ENCODE peak calls at places on chromosomes 4 and X, in six cellular contexts. U is GM12878, G is HCT116, K is GM23338, H is HepG2, Q is K562. L is an unnamed sample.

GRCh38 chrX:43566170-43566569 is 89.9 kb upstream of the MAOA start:
- ATAC-seq in U (no peak), G (no peak), K (no peak), H (no peak), Q (no peak), L (no peak)

GRCh38 chr4:110119347-110119746 is 79.1 kb downstream of the ELOVL6 start:
- ATAC-seq in U (peak; percentile 81), G (no peak), K (no peak), H (no peak), Q (peak; percentile 46), L (no peak)

GRCh38 chrX:107549504-107549903 is 78.8 kb upstream of the PRPS1 start:
- ATAC-seq in U (no peak), G (no peak), K (no peak), H (no peak), Q (no peak), L (no peak)

GRCh38 chr4:99219479-99219878 is 433 bp upstream of the ADH6 start:
- ATAC-seq in U (peak; percentile 80), G (no peak), K (no peak), H (peak; percentile 55), Q (no peak), L (no peak)

GRCh38 chr4:156677136-156677535 is 294.5 kb downstream of the PDGFC start:
- ATAC-seq in U (peak; percentile 87), G (peak; percentile 80), K (peak; percentile 82), H (peak; percentile 88), Q (no peak), L (no peak)

GRCh38 chr4:98577956-98578355 is 80.5 kb downstream of the TSPAN5 start:
- ATAC-seq in U (peak; percentile 69), G (no peak), K (no peak), H (no peak), Q (no peak), L (no peak)

GRCh38 chr4:153521467-153521866 is 55.3 kb downstream of the TMEM131L start:
- ATAC-seq in U (peak; percentile 60), G (no peak), K (no peak), H (no peak), Q (no peak), L (no peak)

GRCh38 chrX:124573458-124573857 is 227.1 kb downstream of the SH2D1A start:
- ATAC-seq in U (no peak), G (no peak), K (no peak), H (no peak), Q (no peak), L (peak; percentile 74)

GRCh38 chr4:7435411-7436095 is 823 bp upstream of the PSAPL1 start:
- ATAC-seq in U (no peak), G (no peak), K (no peak), H (peak; percentile 62), Q (no peak), L (no peak)

GRCh38 chrX:37847733-37848197 is 394 bp upstream of the DYNLT3 start:
- ATAC-seq in U (no peak), G (no peak), K (no peak), H (no peak), Q (no peak), L (no peak)

GRCh38 chr4:59712474-59712873 is 1487.7 kb upstream of the ADGRL3 start:
- ATAC-seq in U (no peak), G (no peak), K (no peak), H (no peak), Q (no peak), L (no peak)

GRCh38 chrX:19912-20571 is 261.1 kb upstream of the PLCXD1 start:
- ATAC-seq in U (no peak), G (peak; percentile 53), K (no peak), H (peak; percentile 78), Q (peak; percentile 65), L (peak; percentile 56)

GRCh38 chr4:16067515-16067914 is 16.3 kb downstream of the PROM1 start:
- ATAC-seq in U (no peak), G (peak; percentile 84), K (no peak), H (peak; percentile 55), Q (no peak), L (no peak)

GRCh38 chr4:79241846-79242245 is 84.0 kb downstream of the NAA11 start:
- ATAC-seq in U (peak; percentile 61), G (no peak), K (peak; percentile 56), H (no peak), Q (no peak), L (no peak)

GRCh38 chr4:26178874-26179273 is 141.9 kb upstream of the RBPJ start:
- ATAC-seq in U (peak; percentile 11), G (no peak), K (no peak), H (no peak), Q (no peak), L (peak; percentile 67)

GRCh38 chr4:9920029-9920428 is 101.3 kb downstream of the SLC2A9 start:
- ATAC-seq in U (no peak), G (no peak), K (no peak), H (no peak), Q (no peak), L (no peak)

GRCh38 chr4:9924750-9925149 is 96.5 kb downstream of the SLC2A9 start:
- ATAC-seq in U (no peak), G (peak; percentile 72), K (no peak), H (no peak), Q (peak; percentile 42), L (no peak)

GRCh38 chr4:9925750-9926439 is 95.4 kb downstream of the SLC2A9 start:
- ATAC-seq in U (no peak), G (no peak), K (no peak), H (no peak), Q (peak; percentile 72), L (no peak)

GRCh38 chr4:9921326-9921725 is 100.0 kb downstream of the SLC2A9 start:
- ATAC-seq in U (no peak), G (no peak), K (peak; percentile 81), H (no peak), Q (no peak), L (no peak)

GRCh38 chr4:9923195-9923812 is 98.0 kb downstream of the SLC2A9 start:
- ATAC-seq in U (no peak), G (no peak), K (no peak), H (peak; percentile 10), Q (no peak), L (no peak)
- H3K27ac ChIP-seq in U (no peak overlapping the region), G (no peak overlapping the region), K (no peak overlapping the region), H (no peak overlapping the region), Q (no peak overlapping the region), L (no peak overlapping the region)

DNA sequence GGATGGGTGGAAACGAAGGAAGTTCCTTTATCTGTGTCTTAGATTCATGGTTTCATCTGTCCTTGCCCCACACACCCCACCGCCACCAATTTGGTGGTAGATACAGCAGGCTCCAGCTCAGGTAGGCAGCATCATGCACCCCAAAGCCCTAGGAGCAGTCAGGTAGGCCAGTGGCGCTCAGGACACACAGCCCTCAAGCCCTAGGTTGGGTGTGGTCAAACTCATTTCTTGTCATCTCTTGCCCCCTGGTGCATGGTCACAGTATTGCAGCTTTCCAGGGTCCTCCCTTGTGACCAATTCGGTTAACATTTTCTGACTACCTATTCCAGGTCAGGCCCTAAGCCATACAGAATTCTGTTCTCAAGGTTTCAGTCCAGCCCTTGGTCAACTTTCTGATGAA is 14.5 kb upstream of the PRRG3 start:
- ATAC-seq in U (peak; percentile 99), G (peak; percentile 86), K (peak; percentile 88), H (peak; percentile 87), Q (peak; percentile 99), L (no peak)
- TF ChIP-seq CTCF in U (peak; percentile 80), G (peak; percentile 48), K (peak; percentile 56), H (peak; percentile 81), Q (peak; percentile 65), L (peak; percentile 35)

GRCh38 chr4:141133146-141134006 is at the start of gene RNF150:
- ATAC-seq in U (peak; percentile 81), G (no peak), K (peak; percentile 75), H (peak; percentile 96), Q (peak; percentile 83), L (peak; percentile 80)
- TF ChIP-seq POLR2AphosphoS5 in U (no peak), G (no peak), K (no peak), H (no peak), Q (no peak), L (peak; percentile 64)

DNA sequence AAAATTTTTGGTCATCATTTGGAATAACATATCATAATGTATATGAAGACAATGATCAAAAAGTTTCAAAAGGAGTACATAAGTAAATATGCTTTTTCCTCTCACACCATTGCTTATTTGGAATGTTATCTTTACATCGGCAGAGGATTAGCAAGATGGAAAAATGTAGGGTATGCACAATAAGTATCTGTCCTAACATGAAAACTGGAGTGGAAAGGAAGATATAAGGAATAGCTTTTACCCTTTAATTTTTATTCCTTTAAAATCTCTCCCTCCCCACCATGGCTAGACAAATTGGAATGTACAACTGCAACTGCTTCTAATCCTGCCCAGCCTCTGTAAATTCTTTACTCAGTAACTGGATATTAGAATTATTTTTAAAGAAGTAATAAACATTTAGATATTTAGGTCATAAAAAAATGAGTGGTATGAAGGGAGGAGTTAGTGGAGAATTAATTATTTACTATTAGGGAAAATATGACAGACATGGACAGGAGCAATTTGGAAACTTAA is 171.5 kb downstream of the PCDH18 start:
- ATAC-seq in U (no peak), G (no peak), K (no peak), H (no peak), Q (no peak), L (no peak)
- H3K27ac ChIP-seq in U (no peak overlapping the region), G (no peak overlapping the region), K (no peak overlapping the region), H (no peak overlapping the region), Q (no peak overlapping the region), L (no peak overlapping the region)

L was measured in gastroesophageal sphincter.